ENCODE peak calls at places on chromosomes 16 and 17, in seven cellular contexts. S is WTC11, X is HCT116, U is H1, K is GM12878, B is K562, T is HepG2. Z is an unnamed sample.

GRCh38 chr17:16419074-16419928 is 3.9 kb downstream of the TRPV2 start:
- DNase-seq in B (peak), U (no peak), T (peak), S (no peak), X (no peak), K (peak), Z (peak)

GRCh38 chr16:21156767-21157467 is 1.6 kb upstream of the LDAF1 start:
- DNase-seq in U (peak), X (peak), T (peak), B (peak), K (no peak), S (peak), Z (peak)

GRCh38 chr16:54193656-54194007 is 93.0 kb downstream of the IRX3 start:
- DNase-seq in X (peak), B (peak), S (peak), U (peak), K (peak), T (peak), Z (peak)

GRCh38 chr17:266701-267656 is 85.5 kb upstream of the DOC2B start:
- DNase-seq in U (peak), S (no peak), K (no peak), T (no peak), B (no peak), X (no peak), Z (no peak)

GRCh38 chr17:34781571-34782108 is 179.6 kb downstream of the CCT6B start:
- DNase-seq in U (no peak), X (no peak), B (no peak), S (no peak), T (no peak), K (no peak), Z (no peak)

GRCh38 chr16:86431540-86431939 is 78.8 kb upstream of the FOXF1 start:
- DNase-seq in X (no peak), U (no peak), K (no peak), S (no peak), B (no peak), T (no peak), Z (no peak)

GRCh38 chr16:13795131-13795530 is 124.8 kb upstream of the ERCC4 start:
- DNase-seq in U (no peak), X (no peak), K (no peak), T (no peak), B (no peak), S (no peak), Z (no peak)

GRCh38 chr16:88772871-88773811 is 11.9 kb downstream of the PIEZO1 start:
- DNase-seq in X (no peak), K (no peak), T (no peak), S (no peak), B (peak), U (no peak), Z (no peak)

GRCh38 chr16:9033125-9033830 is 58.2 kb upstream of the HAPSTR1 start:
- DNase-seq in S (peak), T (peak), U (peak), B (peak), K (no peak), X (peak), Z (peak)

GRCh38 chr16:50153648-50154368 is 702 bp downstream of the TENT4B start:
- DNase-seq in T (no peak), S (peak), K (no peak), U (peak), X (no peak), B (peak), Z (peak)

GRCh38 chr17:46026045-46026814 is 27.2 kb downstream of the STH start:
- DNase-seq in S (no peak), X (no peak), K (no peak), T (no peak), B (no peak), U (no peak), Z (no peak)

GRCh38 chr17:63066158-63066808 is 100.2 kb downstream of the TANC2 start:
- DNase-seq in T (no peak), S (no peak), K (no peak), U (no peak), X (no peak), B (no peak), Z (no peak)

GRCh38 chr17:8499171-8499570 is 63.5 kb downstream of the NDEL1 start:
- DNase-seq in T (no peak), S (no peak), B (no peak), X (no peak), U (no peak), K (no peak), Z (no peak)

GRCh38 chr17:78933959-78934568 is 8.9 kb upstream of the TIMP2 start:
- DNase-seq in S (peak), K (no peak), T (peak), B (no peak), X (no peak), U (peak), Z (peak)

GRCh38 chr17:17256316-17256715 is 19.3 kb upstream of the FLCN start:
- DNase-seq in T (no peak), B (no peak), U (no peak), S (no peak), X (no peak), K (no peak), Z (no peak)

GRCh38 chr16:15466886-15467781 is 32.7 kb downstream of the BMERB1 start:
- DNase-seq in T (peak), K (no peak), S (no peak), X (no peak), U (no peak), B (no peak), Z (no peak)

GRCh38 chr17:5237541-5238016 is 2.9 kb upstream of the SCIMP start:
- DNase-seq in X (peak), B (peak), T (peak), S (peak), K (peak), U (peak), Z (peak)

GRCh38 chr16:53504161-53504663 is 1.2 kb upstream of the AKTIP start:
- DNase-seq in B (no peak), U (no peak), X (no peak), K (no peak), S (peak), T (no peak), Z (no peak)

GRCh38 chr16:58222532-58223316 is 24.8 kb upstream of the CSNK2A2 start:
- DNase-seq in K (no peak), B (peak), T (peak), U (no peak), S (no peak), X (peak), Z (no peak)

GRCh38 chr16:19005561-19006445 is 22.1 kb downstream of the TMC7 start:
- DNase-seq in S (no peak), X (peak), B (no peak), T (peak), K (no peak), U (peak), Z (no peak)

GRCh38 chr17:77649717-77650211 is 308.7 kb upstream of the TNRC6C start:
- DNase-seq in K (no peak), T (no peak), X (peak), U (no peak), S (no peak), B (peak), Z (peak)

GRCh38 chr16:16020291-16020690 is 70.9 kb downstream of the ABCC1 start:
- DNase-seq in U (no peak), X (no peak), T (no peak), S (no peak), K (no peak), B (no peak), Z (no peak)

DNA sequence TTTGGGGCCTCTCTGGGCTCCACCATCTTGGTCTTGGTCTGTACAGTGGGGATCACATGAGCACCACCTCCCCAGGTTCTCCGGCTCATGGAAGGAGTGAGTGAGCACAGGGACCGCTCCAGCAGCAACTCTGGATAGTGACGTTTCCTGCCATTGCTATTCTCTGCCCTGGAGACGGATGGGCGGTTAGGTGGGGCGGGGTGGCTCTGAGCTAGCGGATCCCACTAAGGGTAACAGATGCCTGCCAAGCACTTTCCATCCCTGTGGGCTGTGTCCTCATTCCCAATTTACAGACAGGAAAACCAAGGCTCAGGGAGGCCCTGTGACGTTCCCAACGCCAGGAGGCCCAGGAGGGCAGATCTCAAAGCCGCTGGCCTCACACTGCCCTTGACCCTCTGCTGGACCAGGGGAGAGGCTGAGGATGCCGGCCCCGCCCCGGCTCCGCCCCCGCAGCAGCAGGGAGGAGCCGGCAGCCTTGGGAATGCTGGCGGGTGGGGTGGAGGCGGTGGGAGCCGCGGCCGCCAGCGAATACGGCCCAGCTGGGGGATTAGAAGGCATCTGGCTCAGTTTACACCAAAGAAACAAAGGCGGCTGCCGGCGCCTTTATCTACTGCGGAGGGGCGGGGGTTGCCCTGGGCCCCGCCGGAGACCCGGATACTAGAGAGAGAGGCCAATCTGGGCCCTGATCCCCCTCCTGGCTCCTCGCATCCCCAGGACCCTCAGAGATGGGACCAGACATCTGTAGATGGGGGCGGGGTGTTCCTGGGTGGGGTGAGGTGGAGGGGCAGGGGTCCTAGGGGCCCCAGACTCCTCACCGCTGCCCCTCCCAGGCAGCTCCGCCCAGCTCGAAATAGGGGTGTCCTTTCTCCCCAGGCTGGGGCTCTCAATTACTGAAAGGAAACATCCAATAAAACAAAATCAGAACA is 122.3 kb upstream of the CIBAR2 start:
- DNase-seq in X (no peak), U (peak), B (peak), S (peak), T (peak), K (no peak), Z (peak)
- TF ChIP-seq SP1 in X (no peak), U (peak), B (no peak), S (peak), T (no peak), K (no peak), Z (no peak)

GRCh38 chr17:40485851-40486512 is 15.4 kb downstream of the TNS4 start:
- DNase-seq in B (peak), X (peak), U (no peak), T (peak), S (no peak), K (no peak), Z (no peak)
- TF ChIP-seq SP1 in B (no peak), X (peak), U (no peak), T (no peak), S (no peak), K (no peak), Z (no peak)

GRCh38 chr17:52157161-52157560 is 1.4 kb downstream of the CA10 start:
- DNase-seq in U (no peak), B (no peak), S (no peak), T (no peak), K (no peak), X (no peak), Z (no peak)

GRCh38 chr17:52158450-52159042 is at the start of gene CA10:
- DNase-seq in K (no peak), X (no peak), B (no peak), T (no peak), S (peak), U (peak), Z (no peak)

GRCh38 chr17:52159159-52159809 is 770 bp upstream of the CA10 start:
- DNase-seq in K (no peak), S (no peak), B (no peak), X (no peak), T (no peak), U (no peak), Z (no peak)

GRCh38 chr17:52156576-52156975 is 1.9 kb downstream of the CA10 start:
- DNase-seq in X (no peak), T (no peak), K (no peak), B (no peak), S (no peak), U (no peak), Z (no peak)

DNA sequence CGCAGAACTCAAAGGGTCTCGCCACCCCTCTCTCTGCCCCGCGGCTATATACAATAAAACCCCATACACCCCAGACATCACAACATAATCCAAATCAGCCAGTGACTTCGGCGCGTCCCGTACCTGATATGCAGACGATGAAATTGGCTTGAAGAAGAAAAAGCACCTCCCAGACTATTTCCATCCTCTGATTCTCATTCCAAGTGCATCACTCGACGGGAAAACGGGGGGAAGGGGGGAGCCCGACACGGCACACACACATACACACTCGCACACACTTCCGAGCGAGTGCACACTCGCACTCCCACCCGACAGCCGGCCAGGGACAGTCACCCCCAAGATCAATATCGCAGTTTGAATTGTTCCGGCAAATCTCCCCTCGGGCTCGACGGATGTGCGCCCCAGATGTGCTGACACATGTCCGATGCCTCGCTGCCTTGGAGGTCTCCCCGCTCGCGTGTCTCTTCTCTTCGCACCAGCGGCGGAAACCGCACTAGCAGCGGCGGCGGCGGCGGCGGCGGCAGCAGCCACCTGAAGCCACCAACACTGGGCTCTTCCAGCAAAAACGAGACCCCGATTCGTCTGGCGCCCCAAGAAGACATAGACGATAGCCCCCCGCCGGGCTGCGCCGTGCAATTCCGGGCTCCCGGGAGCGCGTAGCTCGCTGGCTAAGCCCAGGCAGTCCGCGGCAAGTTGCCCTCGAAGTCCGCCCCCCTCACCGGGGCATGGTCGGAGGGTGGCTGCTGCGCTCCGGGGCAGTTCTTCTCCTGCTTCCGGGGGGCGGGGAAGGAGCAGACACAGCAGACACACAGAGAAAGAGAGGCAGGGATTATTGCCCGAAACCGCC is 688 bp downstream of the CA10 start:
- DNase-seq in U (peak), K (no peak), X (no peak), S (no peak), T (no peak), B (no peak), Z (no peak)
- TF ChIP-seq SP1 in U (no peak), K (no peak), X (no peak), S (no peak), T (no peak), B (no peak), Z (no peak)

GRCh38 chr17:57954421-57955182 is 610 bp downstream of the CUEDC1 start:
- DNase-seq in B (peak), U (peak), S (peak), X (no peak), T (no peak), K (no peak), Z (peak)
- TF ChIP-seq SP1 in B (no peak), U (no peak), S (no peak), X (no peak), T (no peak), K (no peak), Z (no peak)

Z was measured in HEK293T.